ENCODE peak calls at places on chromosomes 4 and X, in seven cellular contexts. V is aorta; B is A549; P is heart right ventricle; R is CD8-positive, alpha-beta T cell; L is lower leg skin; Y is HCT116. D is an unnamed sample.

GRCh38 chr4:138275216-138275615 is 33.1 kb upstream of the SLC7A11 start:
- DNase-seq in V (no peak), B (no peak), P (no peak), R (no peak), L (no peak), Y (no peak), D (no peak)

GRCh38 chr4:85825937-85826678 is 351.2 kb downstream of the ARHGAP24 start:
- DNase-seq in V (no peak), B (peak; percentile 4), P (peak; percentile 19), R (no peak), L (no peak), Y (no peak), D (no peak)

GRCh38 chr4:48692897-48693296 is 87.2 kb downstream of the FRYL start:
- DNase-seq in V (no peak), B (no peak), P (no peak), R (no peak), L (no peak), Y (no peak), D (no peak)

GRCh38 chr4:120557372-120557771 is 365.2 kb downstream of the PRDM5 start:
- DNase-seq in V (no peak), B (no peak), P (no peak), R (no peak), L (no peak), Y (peak; percentile 18), D (no peak)

GRCh38 chrX:9745417-9746115 is 20.1 kb downstream of the GPR143 start:
- DNase-seq in V (no peak), B (no peak), P (peak; percentile 22), R (no peak), L (no peak), Y (no peak), D (no peak)

GRCh38 chrX:36898301-36898700 is 109.9 kb upstream of the FAM47C start:
- DNase-seq in V (no peak), B (no peak), P (no peak), R (no peak), L (no peak), Y (no peak), D (no peak)

GRCh38 chrX:69133561-69134542 is 31.4 kb downstream of the PJA1 start:
- DNase-seq in V (no peak), B (peak; percentile 58), P (peak; percentile 8), R (no peak), L (no peak), Y (peak; percentile 72), D (no peak)

GRCh38 chrX:41666251-41666650 is 22.5 kb upstream of the GPR34 start:
- DNase-seq in V (no peak), B (no peak), P (no peak), R (no peak), L (no peak), Y (no peak), D (no peak)

GRCh38 chrX:45479835-45480422 is 279.3 kb upstream of the DIPK2B start:
- DNase-seq in V (no peak), B (peak; percentile 55), P (no peak), R (no peak), L (no peak), Y (peak; percentile 85), D (peak; percentile 86)

GRCh38 chrX:4263005-4263404 is 549.6 kb upstream of the PRKX start:
- DNase-seq in V (no peak), B (peak; percentile 1), P (no peak), R (no peak), L (no peak), Y (no peak), D (no peak)

GRCh38 chrX:47218280-47218919 is at the start of gene CDK16:
- DNase-seq in V (peak; percentile 93), B (peak; percentile 82), P (peak; percentile 61), R (peak; percentile 62), L (peak; percentile 48), Y (peak; percentile 45), D (no peak)

GRCh38 chr4:182427530-182427929 is 184.3 kb downstream of the TENM3 start:
- DNase-seq in V (no peak), B (no peak), P (no peak), R (no peak), L (no peak), Y (no peak), D (peak; percentile 60)

GRCh38 chr4:86891785-86892638 is at the start of gene C4orf36:
- DNase-seq in V (peak; percentile 88), B (peak; percentile 38), P (peak; percentile 38), R (no peak), L (peak; percentile 82), Y (peak; percentile 66), D (no peak)

GRCh38 chr4:109703664-109704351 is 563 bp upstream of the CASP6 start:
- DNase-seq in V (no peak), B (no peak), P (no peak), R (no peak), L (no peak), Y (no peak), D (no peak)

GRCh38 chrX:16882188-16882587 is 12.0 kb upstream of the RBBP7 start:
- DNase-seq in V (no peak), B (no peak), P (peak; percentile 5), R (no peak), L (no peak), Y (no peak), D (no peak)

GRCh38 chr4:105236202-105236916 is 89.7 kb downstream of the TET2 start:
- DNase-seq in V (no peak), B (no peak), P (no peak), R (no peak), L (no peak), Y (no peak), D (no peak)

GRCh38 chrX:37825225-37825842 is 22.0 kb downstream of the DYNLT3 start:
- DNase-seq in V (no peak), B (peak; percentile 10), P (peak; percentile 5), R (peak; percentile 25), L (peak; percentile 15), Y (peak; percentile 8), D (no peak)

GRCh38 chrX:111270339-111270738 is at the start of gene CAPN6:
- DNase-seq in V (no peak), B (no peak), P (no peak), R (no peak), L (peak; percentile 13), Y (no peak), D (no peak)

GRCh38 chr4:147513952-147514351 is 33.1 kb downstream of the EDNRA start:
- DNase-seq in V (no peak), B (peak; percentile 1), P (no peak), R (no peak), L (no peak), Y (no peak), D (no peak)

GRCh38 chrX:3811331-3812311 is 98.2 kb upstream of the PRKX start:
- DNase-seq in V (no peak), B (peak; percentile 40), P (peak; percentile 12), R (peak; percentile 14), L (no peak), Y (peak; percentile 6), D (no peak)

GRCh38 chr4:27148211-27148895 is 287.7 kb downstream of the STIM2 start:
- DNase-seq in V (no peak), B (no peak), P (no peak), R (no peak), L (no peak), Y (no peak), D (no peak)

GRCh38 chr4:40933272-40934053 is 183.7 kb downstream of the NSUN7 start:
- DNase-seq in V (no peak), B (no peak), P (no peak), R (no peak), L (no peak), Y (no peak), D (no peak)

GRCh38 chrX:15524417-15524816 is 23.8 kb downstream of the BMX start:
- DNase-seq in V (no peak), B (no peak), P (peak; percentile 8), R (no peak), L (no peak), Y (no peak), D (no peak)

GRCh38 chr4:107349266-107349665 is 313.2 kb upstream of the DKK2 start:
- DNase-seq in V (no peak), B (no peak), P (no peak), R (no peak), L (no peak), Y (no peak), D (peak; percentile 14)

GRCh38 chr4:41012308-41012707 is 202.0 kb downstream of the APBB2 start:
- DNase-seq in V (no peak), B (no peak), P (no peak), R (no peak), L (no peak), Y (no peak), D (no peak)

GRCh38 chr4:70754990-70755688 is 33.4 kb downstream of the RUFY3 start:
- DNase-seq in V (no peak), B (no peak), P (no peak), R (no peak), L (no peak), Y (no peak), D (no peak)
- H3K4me3 ChIP-seq in V (no peak overlapping the region), B (no peak overlapping the region), P (no peak overlapping the region), R (no peak overlapping the region), L (no peak overlapping the region), Y (no peak overlapping the region), D (no peak overlapping the region)

DNA sequence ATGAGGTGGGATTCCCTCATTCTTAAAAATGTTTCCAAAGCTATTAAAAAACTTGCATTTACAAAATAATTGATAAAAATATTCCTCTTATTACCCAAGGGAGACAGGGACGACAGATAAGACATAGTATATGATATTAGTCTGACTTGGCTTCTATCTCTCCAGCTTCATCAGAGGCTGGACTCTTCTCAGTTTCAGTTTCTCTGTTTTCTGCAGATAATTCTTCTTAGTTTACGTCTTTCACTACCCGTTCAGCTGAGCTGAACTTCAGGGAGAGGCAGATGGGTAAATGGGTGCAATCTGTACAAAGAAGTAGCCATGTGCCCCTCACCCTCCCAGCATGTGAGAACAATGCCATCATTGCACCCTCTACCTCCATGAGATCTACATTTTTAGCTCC is 214.0 kb upstream of the SLIT2 start:
- DNase-seq in V (no peak), B (no peak), P (no peak), R (no peak), L (no peak), Y (no peak), D (no peak)
- H3K4me3 ChIP-seq in V (no peak overlapping the region), B (no peak overlapping the region), P (no peak overlapping the region), R (no peak overlapping the region), L (no peak overlapping the region), Y (no peak overlapping the region), D (no peak overlapping the region)

GRCh38 chrX:75154871-75155270 is 1.2 kb downstream of the ABCB7 start:
- DNase-seq in V (no peak), B (no peak), P (no peak), R (no peak), L (no peak), Y (no peak), D (no peak)
- H3K4me3 ChIP-seq in V (no peak overlapping the region), B (peak overlapping the region; percentile 87), P (peak overlapping the region; percentile 63), R (no peak overlapping the region), L (no peak overlapping the region), Y (peak overlapping the region; percentile 67), D (no peak overlapping the region)

DNA sequence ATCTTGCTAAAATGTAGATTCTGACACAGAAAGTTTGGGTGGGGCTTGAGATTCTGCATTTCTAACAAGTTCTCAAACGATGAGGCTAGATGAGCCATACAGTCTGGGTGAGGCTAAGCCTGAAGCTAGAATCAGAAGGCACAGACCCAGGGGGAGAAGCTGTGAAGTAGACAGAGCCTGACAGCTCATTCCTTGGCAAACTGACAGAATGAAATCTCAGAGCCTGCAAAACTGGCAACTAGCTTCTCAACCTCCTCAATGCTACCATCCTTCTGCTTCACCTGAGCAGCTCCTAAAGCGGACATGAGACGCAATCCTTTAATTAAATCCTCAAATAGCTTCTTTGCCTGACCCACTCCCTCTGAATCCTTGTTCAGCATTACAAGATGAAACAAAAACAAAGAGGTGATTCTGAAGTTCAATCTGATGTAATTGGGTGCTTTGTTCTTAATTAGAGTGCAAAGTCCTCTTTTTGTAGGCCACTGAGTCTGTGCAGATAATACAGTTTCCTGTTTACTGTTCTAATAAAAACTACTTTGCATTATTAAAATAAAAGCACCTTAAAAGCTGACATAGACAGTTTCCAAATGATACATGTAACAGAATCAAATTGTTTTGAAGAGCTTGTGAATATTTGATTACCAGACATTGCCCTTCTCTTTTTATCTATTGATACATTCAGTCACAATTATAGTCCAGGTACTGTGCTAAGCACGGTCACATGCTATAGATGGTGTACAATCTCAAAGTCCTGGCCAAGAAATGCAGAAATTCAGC is 71.0 kb upstream of the BMP2K start:
- DNase-seq in V (no peak), B (no peak), P (peak; percentile 13), R (no peak), L (no peak), Y (no peak), D (peak; percentile 64)
- H3K4me3 ChIP-seq in V (no peak overlapping the region), B (no peak overlapping the region), P (no peak overlapping the region), R (no peak overlapping the region), L (no peak overlapping the region), Y (no peak overlapping the region), D (no peak overlapping the region)